ENCODE peak calls at places on chromosomes 3 and 15, in four cellular contexts. One of them, this sample, is unnamed.

GRCh38 chr3:142117452-142117851 is 31.9 kb downstream of the TFDP2 start:
- DNase-seq in endothelial cell of umbilical vein: no peak
- DNase-seq in GM12878: no peak
- DNase-seq in A549: no peak
- DNase-seq in this sample: no peak

GRCh38 chr3:114673481-114673880 is 379.7 kb downstream of the TIGIT start:
- DNase-seq in endothelial cell of umbilical vein: no peak
- DNase-seq in GM12878: no peak
- DNase-seq in A549: no peak
- DNase-seq in this sample: no peak

GRCh38 chr3:140176526-140176925 is 241.5 kb downstream of the CLSTN2 start:
- DNase-seq in endothelial cell of umbilical vein: no peak
- DNase-seq in GM12878: no peak
- DNase-seq in A549: no peak
- DNase-seq in this sample: no peak

GRCh38 chr3:144369151-144369879 is 397.7 kb downstream of the DIPK2A start:
- DNase-seq in endothelial cell of umbilical vein: no peak
- DNase-seq in GM12878: no peak
- DNase-seq in A549: no peak
- DNase-seq in this sample: no peak

GRCh38 chr3:72820405-72820804 is 27.8 kb downstream of the SHQ1 start:
- DNase-seq in endothelial cell of umbilical vein: peak
- DNase-seq in GM12878: no peak
- DNase-seq in A549: no peak
- DNase-seq in this sample: no peak

GRCh38 chr15:39579487-39580116 is 1.3 kb upstream of the THBS1 start:
- DNase-seq in endothelial cell of umbilical vein: peak
- DNase-seq in GM12878: no peak
- DNase-seq in A549: peak
- DNase-seq in this sample: no peak

GRCh38 chr3:59006791-59007517 is 42.9 kb downstream of the CFAP20DC start:
- DNase-seq in endothelial cell of umbilical vein: no peak
- DNase-seq in GM12878: no peak
- DNase-seq in A549: no peak
- DNase-seq in this sample: no peak

GRCh38 chr3:42269647-42270046 is 3.7 kb upstream of the CCK start:
- DNase-seq in endothelial cell of umbilical vein: no peak
- DNase-seq in GM12878: no peak
- DNase-seq in A549: no peak
- DNase-seq in this sample: no peak

GRCh38 chr15:58329781-58330467 is 101.9 kb upstream of the LIPC start:
- DNase-seq in endothelial cell of umbilical vein: no peak
- DNase-seq in GM12878: no peak
- DNase-seq in A549: no peak
- DNase-seq in this sample: no peak

GRCh38 chr15:44231842-44232241 is 36.8 kb upstream of the FRMD5 start:
- DNase-seq in endothelial cell of umbilical vein: peak
- DNase-seq in GM12878: no peak
- DNase-seq in A549: no peak
- DNase-seq in this sample: no peak

GRCh38 chr15:91193059-91193715 is 93.1 kb downstream of the SV2B start:
- DNase-seq in endothelial cell of umbilical vein: no peak
- DNase-seq in GM12878: no peak
- DNase-seq in A549: no peak
- DNase-seq in this sample: no peak

GRCh38 chr3:29925150-29925549 is 644.3 kb downstream of the RBMS3 start:
- DNase-seq in endothelial cell of umbilical vein: no peak
- DNase-seq in GM12878: no peak
- DNase-seq in A549: no peak
- DNase-seq in this sample: no peak

GRCh38 chr3:126811530-126811929 is 107.5 kb downstream of the CHCHD6 start:
- DNase-seq in endothelial cell of umbilical vein: no peak
- DNase-seq in GM12878: no peak
- DNase-seq in A549: no peak
- DNase-seq in this sample: no peak

GRCh38 chr15:38130200-38130567 is 122.5 kb upstream of the SPRED1 start:
- DNase-seq in endothelial cell of umbilical vein: no peak
- DNase-seq in GM12878: peak
- DNase-seq in A549: no peak
- DNase-seq in this sample: no peak

GRCh38 chr3:108251844-108252243 is 29.6 kb upstream of the IFT57 start:
- DNase-seq in endothelial cell of umbilical vein: no peak
- DNase-seq in GM12878: no peak
- DNase-seq in A549: no peak
- DNase-seq in this sample: no peak

DNA sequence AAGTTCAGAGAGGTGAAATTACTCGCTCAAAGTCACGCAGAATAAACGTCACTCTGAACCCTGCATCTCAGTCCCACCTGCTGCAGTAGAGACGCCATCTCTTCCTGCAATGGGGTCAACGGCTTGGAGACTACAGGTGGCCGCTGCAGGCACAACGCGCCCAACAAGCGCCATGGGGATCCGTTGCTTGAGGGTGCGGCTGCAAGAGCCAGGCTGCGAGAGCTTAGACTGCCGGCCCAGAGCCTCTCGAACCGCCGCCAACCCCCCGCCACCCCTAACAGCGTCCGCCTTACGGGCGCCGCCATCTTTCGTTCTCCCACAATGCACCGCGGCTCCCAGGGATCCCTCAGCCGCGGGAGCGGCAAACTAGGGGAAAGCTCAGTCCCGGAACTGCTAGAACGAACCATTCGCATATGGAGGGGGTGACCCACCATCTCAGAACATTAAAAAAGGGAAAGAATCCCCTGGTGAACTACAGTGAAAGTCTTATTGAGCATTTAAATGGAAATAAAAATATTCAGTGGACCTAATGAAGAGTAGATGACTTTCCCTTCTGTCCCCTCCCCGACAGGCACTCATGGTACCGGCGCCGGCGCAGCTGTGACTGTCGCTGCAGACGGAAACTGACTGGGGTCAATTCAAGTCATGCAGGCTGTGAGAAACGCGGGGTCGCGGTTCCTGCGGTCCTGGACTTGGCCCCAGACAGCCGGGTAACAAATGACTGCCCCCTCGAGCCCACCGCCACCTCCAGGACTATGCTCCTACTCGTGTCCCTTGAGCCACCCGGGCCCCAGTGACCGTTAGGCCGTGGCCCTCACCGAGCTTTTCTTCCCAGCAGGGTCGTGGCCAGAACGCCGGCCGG is at the start of the genes MRPL46 and MRPS11:
- DNase-seq in endothelial cell of umbilical vein: peak
- DNase-seq in GM12878: peak
- DNase-seq in A549: peak
- DNase-seq in this sample: peak
- TF ChIP-seq POLR2A in endothelial cell of umbilical vein: peak
- TF ChIP-seq POLR2A in GM12878: peak
- TF ChIP-seq POLR2A in A549: peak
- TF ChIP-seq POLR2A in this sample: peak

DNA sequence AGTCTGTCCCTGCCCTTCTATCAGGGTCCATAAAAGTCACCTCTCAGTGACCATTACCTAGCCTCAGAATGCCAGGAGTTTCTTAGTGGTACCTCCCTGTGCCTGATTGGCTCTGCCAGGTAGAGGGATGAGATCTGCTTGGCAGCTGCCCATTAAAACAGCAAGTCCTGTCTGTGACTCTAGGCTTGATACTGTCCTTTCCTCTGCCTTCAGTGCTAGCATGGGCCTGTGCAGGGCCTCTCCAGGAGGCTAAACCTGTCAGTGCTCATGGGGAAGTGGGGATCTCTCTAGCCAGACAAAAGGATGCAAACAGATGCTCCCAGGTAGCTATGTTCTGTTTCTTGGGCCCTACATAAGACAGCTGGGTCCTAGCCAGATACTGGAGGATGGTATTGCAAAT is 10.0 kb upstream of the MANF start:
- DNase-seq in endothelial cell of umbilical vein: no peak
- DNase-seq in GM12878: no peak
- DNase-seq in A549: no peak
- DNase-seq in this sample: no peak
- TF ChIP-seq MYC in endothelial cell of umbilical vein: no peak
- TF ChIP-seq MYC in GM12878: no peak
- TF ChIP-seq MYC in A549: no peak
- TF ChIP-seq MYC in this sample: no peak

GRCh38 chr3:34001022-34001421 is 202.6 kb downstream of the PDCD6IP start:
- DNase-seq in endothelial cell of umbilical vein: no peak
- DNase-seq in GM12878: no peak
- DNase-seq in A549: no peak
- DNase-seq in this sample: no peak

GRCh38 chr3:34000301-34000700 is 201.9 kb downstream of the PDCD6IP start:
- DNase-seq in endothelial cell of umbilical vein: no peak
- DNase-seq in GM12878: no peak
- DNase-seq in A549: no peak
- DNase-seq in this sample: no peak

GRCh38 chr3:34001990-34002389 is 203.6 kb downstream of the PDCD6IP start:
- DNase-seq in endothelial cell of umbilical vein: no peak
- DNase-seq in GM12878: no peak
- DNase-seq in A549: no peak
- DNase-seq in this sample: no peak

GRCh38 chr3:34005886-34006285 is 207.5 kb downstream of the PDCD6IP start:
- DNase-seq in endothelial cell of umbilical vein: no peak
- DNase-seq in GM12878: no peak
- DNase-seq in A549: no peak
- DNase-seq in this sample: no peak

GRCh38 chr3:34002569-34003100 is 204.2 kb downstream of the PDCD6IP start:
- DNase-seq in endothelial cell of umbilical vein: no peak
- DNase-seq in GM12878: no peak
- DNase-seq in A549: no peak
- DNase-seq in this sample: no peak
- H3K4me3 ChIP-seq in endothelial cell of umbilical vein: no peak
- H3K4me3 ChIP-seq in GM12878: no peak
- H3K4me3 ChIP-seq in A549: no peak
- H3K4me3 ChIP-seq in this sample: no peak

GRCh38 chr3:70716832-70717231 is 404.4 kb upstream of the MDFIC2 start:
- DNase-seq in endothelial cell of umbilical vein: peak
- DNase-seq in GM12878: no peak
- DNase-seq in A549: no peak
- DNase-seq in this sample: peak
- TF ChIP-seq POLR2A in endothelial cell of umbilical vein: no peak
- TF ChIP-seq POLR2A in GM12878: no peak
- TF ChIP-seq POLR2A in A549: no peak
- TF ChIP-seq POLR2A in this sample: no peak